ENCODE peak calls at places on chromosomes 5 and 9, in eight cellular contexts. D is omental fat pad, T is T-helper 17 cell, K is epithelial cell of esophagus, H is AG08395, X is frontal cortex, L is endothelial cell, J is EH. W is an unnamed sample.

GRCh38 chr5:71887680-71888079 is 168.6 kb downstream of the CARTPT start:
- DNase-seq in D (no peak), T (no peak), K (peak; percentile 85), H (peak; percentile 70), X (no peak), L (no peak), J (peak; percentile 91), W (no peak)

GRCh38 chr5:134133213-134133994 is 18.9 kb downstream of the TCF7 start:
- DNase-seq in D (no peak), T (peak; percentile 8), K (no peak), H (no peak), X (no peak), L (no peak), J (no peak), W (no peak)

GRCh38 chr9:123753011-123753410 is 176.9 kb downstream of the DENND1A start:
- DNase-seq in D (no peak), T (no peak), K (no peak), H (no peak), X (no peak), L (no peak), J (peak; percentile 72), W (no peak)

GRCh38 chr9:85038061-85038460 is 368.5 kb downstream of the NTRK2 start:
- DNase-seq in D (no peak), T (no peak), K (no peak), H (no peak), X (peak; percentile 30), L (no peak), J (no peak), W (peak; percentile 62)

GRCh38 chr5:67581203-67581602 is 384.6 kb upstream of the CD180 start:
- DNase-seq in D (no peak), T (no peak), K (peak; percentile 86), H (peak; percentile 10), X (no peak), L (no peak), J (peak; percentile 9), W (no peak)

GRCh38 chr5:6161257-6161656 is 217.1 kb downstream of the MED10 start:
- DNase-seq in D (no peak), T (no peak), K (no peak), H (no peak), X (no peak), L (no peak), J (no peak), W (no peak)

GRCh38 chr9:38142201-38142600 is 73.2 kb upstream of the SHB start:
- DNase-seq in D (no peak), T (no peak), K (peak; percentile 22), H (peak; percentile 68), X (no peak), L (no peak), J (peak; percentile 73), W (no peak)

GRCh38 chr5:139459451-139459934 is 3.0 kb downstream of the ECSCR start:
- DNase-seq in D (no peak), T (no peak), K (peak; percentile 39), H (no peak), X (no peak), L (no peak), J (no peak), W (no peak)

GRCh38 chr5:55820488-55820887 is 30.7 kb upstream of the IL31RA start:
- DNase-seq in D (no peak), T (no peak), K (no peak), H (no peak), X (no peak), L (no peak), J (no peak), W (no peak)

GRCh38 chr9:75918154-75918553 is 27.7 kb downstream of the PCSK5 start:
- DNase-seq in D (no peak), T (no peak), K (peak; percentile 92), H (no peak), X (no peak), L (no peak), J (no peak), W (no peak)

GRCh38 chr9:91803970-91804752 is 145.9 kb downstream of the ROR2 start:
- DNase-seq in D (no peak), T (no peak), K (no peak), H (no peak), X (no peak), L (no peak), J (no peak), W (no peak)

GRCh38 chr9:36218011-36218410 is 27.3 kb downstream of the CLTA start:
- DNase-seq in D (no peak), T (no peak), K (no peak), H (no peak), X (no peak), L (no peak), J (no peak), W (no peak)

GRCh38 chr5:180591249-180591887 is at the start of gene SCGB3A1:
- DNase-seq in D (no peak), T (no peak), K (no peak), H (no peak), X (no peak), L (no peak), J (peak; percentile 5), W (no peak)

GRCh38 chr5:94184870-94185269 is 433.5 kb downstream of the KIAA0825 start:
- DNase-seq in D (no peak), T (no peak), K (no peak), H (no peak), X (no peak), L (no peak), J (no peak), W (no peak)

GRCh38 chr5:76492819-76493189 is 89.7 kb downstream of the IQGAP2 start:
- DNase-seq in D (no peak), T (no peak), K (no peak), H (no peak), X (no peak), L (no peak), J (no peak), W (no peak)

GRCh38 chr5:76104027-76104426 is 20.8 kb downstream of the SV2C start:
- DNase-seq in D (no peak), T (no peak), K (peak; percentile 61), H (no peak), X (no peak), L (peak; percentile 78), J (peak; percentile 48), W (no peak)

GRCh38 chr5:149723374-149723773 is 6.7 kb upstream of the PPARGC1B start:
- DNase-seq in D (no peak), T (no peak), K (no peak), H (no peak), X (no peak), L (no peak), J (no peak), W (no peak)

GRCh38 chr9:109113892-109114609 is 5.7 kb downstream of the TMEM245 start:
- DNase-seq in D (no peak), T (no peak), K (no peak), H (no peak), X (no peak), L (no peak), J (no peak), W (no peak)

GRCh38 chr5:81517462-81517861 is 123.5 kb upstream of the ACOT12 start:
- DNase-seq in D (no peak), T (no peak), K (peak; percentile 8), H (no peak), X (no peak), L (no peak), J (peak; percentile 6), W (no peak)

GRCh38 chr5:176360894-176361436 is 599 bp downstream of the KIAA1191 start:
- DNase-seq in D (no peak), T (no peak), K (peak; percentile 16), H (peak; percentile 6), X (no peak), L (peak; percentile 26), J (peak; percentile 25), W (peak; percentile 15)

GRCh38 chr9:123339666-123340414 is 16.2 kb upstream of the CRB2 start:
- DNase-seq in D (no peak), T (no peak), K (peak; percentile 17), H (no peak), X (no peak), L (no peak), J (peak; percentile 13), W (no peak)